ENCODE peak calls at places on chromosomes 2 and 18, in seven cellular contexts. M, H, D, P, V, W and U are unnamed samples.

GRCh38 chr2:200405599-200406298 is 99.3 kb downstream of the SPATS2L start:
- DNase-seq in M (peak; percentile 38), H (no peak), D (no peak), P (peak; percentile 93), V (no peak), W (no peak), U (no peak)

GRCh38 chr2:124001681-124002080 is 23.4 kb upstream of the CNTNAP5 start:
- DNase-seq in M (no peak), H (no peak), D (no peak), P (no peak), V (no peak), W (no peak), U (no peak)

GRCh38 chr2:10187661-10188060 is 65.1 kb downstream of the RRM2 start:
- DNase-seq in M (no peak), H (no peak), D (no peak), P (no peak), V (no peak), W (no peak), U (no peak)

GRCh38 chr2:177165731-177166711 is 46.6 kb upstream of the HNRNPA3 start:
- DNase-seq in M (peak; percentile 26), H (no peak), D (no peak), P (no peak), V (no peak), W (no peak), U (peak; percentile 36)

GRCh38 chr18:44852818-44853217 is 172.1 kb downstream of the SETBP1 start:
- DNase-seq in M (peak; percentile 69), H (peak; percentile 67), D (no peak), P (no peak), V (no peak), W (no peak), U (no peak)

GRCh38 chr18:23599809-23600208 is 13.5 kb upstream of the NPC1 start:
- DNase-seq in M (no peak), H (no peak), D (no peak), P (no peak), V (no peak), W (no peak), U (no peak)

GRCh38 chr18:32937007-32937540 is 164.3 kb upstream of the KLHL14 start:
- DNase-seq in M (no peak), H (no peak), D (no peak), P (no peak), V (no peak), W (no peak), U (no peak)

GRCh38 chr18:50113726-50114125 is 81.2 kb downstream of the MYO5B start:
- DNase-seq in M (no peak), H (no peak), D (no peak), P (no peak), V (no peak), W (no peak), U (no peak)

GRCh38 chr18:58682429-58683069 is 11.3 kb downstream of the MALT1 start:
- DNase-seq in M (peak; percentile 1), H (peak; percentile 90), D (no peak), P (peak; percentile 33), V (no peak), W (no peak), U (no peak)

GRCh38 chr2:218129756-218130155 is 3.9 kb downstream of the CXCR2 start:
- DNase-seq in M (no peak), H (no peak), D (no peak), P (no peak), V (no peak), W (no peak), U (no peak)

GRCh38 chr2:43158259-43158880 is 68.0 kb downstream of the ZFP36L2 start:
- DNase-seq in M (no peak), H (peak; percentile 82), D (no peak), P (peak; percentile 19), V (peak; percentile 60), W (no peak), U (no peak)

GRCh38 chr18:76437910-76438309 is 57.1 kb downstream of the ZNF516 start:
- DNase-seq in M (no peak), H (no peak), D (no peak), P (no peak), V (no peak), W (no peak), U (no peak)

GRCh38 chr2:174247474-174248186 is 702 bp downstream of the OLA1 start:
- DNase-seq in M (peak; percentile 27), H (no peak), D (no peak), P (no peak), V (peak; percentile 13), W (no peak), U (peak; percentile 17)

GRCh38 chr2:160281213-160281612 is 81.1 kb upstream of the ITGB6 start:
- DNase-seq in M (no peak), H (no peak), D (no peak), P (no peak), V (no peak), W (no peak), U (no peak)

GRCh38 chr2:239593455-239593854 is 192.6 kb upstream of the HDAC4 start:
- DNase-seq in M (no peak), H (no peak), D (no peak), P (no peak), V (no peak), W (no peak), U (no peak)

GRCh38 chr2:241812730-241813079 is 3.7 kb downstream of the NEU4 start:
- DNase-seq in M (no peak), H (no peak), D (no peak), P (no peak), V (no peak), W (no peak), U (no peak)